ENCODE peak calls at places on chromosome 19, in nine cellular contexts. H is HL-60, V is Panc1, S is GM12878, E is A549, R is K562, Y is HCT116, Q is SK-N-SH, F is HepG2. L is an unnamed sample.

GRCh38 chr19:12785431-12786011 is 5.8 kb upstream of the JUNB start:
- DNase-seq in H (peak; percentile 87), V (no peak), S (no peak), E (no peak), R (no peak), Y (no peak), Q (no peak), F (no peak), L (no peak)

GRCh38 chr19:860481-861098 is 1.1 kb downstream of the CFD start:
- DNase-seq in H (peak; percentile 70), V (no peak), S (no peak), E (peak; percentile 75), R (peak; percentile 91), Y (peak; percentile 73), Q (peak; percentile 83), F (peak; percentile 53), L (peak; percentile 69)

GRCh38 chr19:30664358-30665058 is 292.3 kb downstream of the ZNF536 start:
- DNase-seq in H (no peak), V (no peak), S (no peak), E (no peak), R (peak; percentile 17), Y (no peak), Q (peak; percentile 51), F (peak; percentile 84), L (peak; percentile 83)

GRCh38 chr19:32166238-32166637 is 179.2 kb upstream of the ZNF507 start:
- DNase-seq in H (no peak), V (no peak), S (no peak), E (no peak), R (no peak), Y (no peak), Q (no peak), F (no peak), L (no peak)

GRCh38 chr19:19105365-19106060 is 32.8 kb downstream of the TMEM161A start:
- DNase-seq in H (no peak), V (no peak), S (peak; percentile 13), E (peak; percentile 48), R (peak; percentile 95), Y (peak; percentile 53), Q (peak; percentile 56), F (peak; percentile 48), L (peak; percentile 96)

GRCh38 chr19:13576726-13577125 is 70.4 kb upstream of the CACNA1A start:
- DNase-seq in H (no peak), V (no peak), S (no peak), E (no peak), R (no peak), Y (no peak), Q (no peak), F (no peak), L (no peak)

GRCh38 chr19:44684892-44685847 is 13.8 kb upstream of the CEACAM16 start:
- DNase-seq in H (peak; percentile 18), V (no peak), S (no peak), E (peak; percentile 95), R (peak; percentile 24), Y (peak; percentile 95), Q (no peak), F (peak; percentile 37), L (peak; percentile 60)

GRCh38 chr19:33064117-33064777 is 441 bp downstream of the RHPN2 start:
- DNase-seq in H (no peak), V (no peak), S (no peak), E (no peak), R (peak; percentile 77), Y (no peak), Q (peak; percentile 84), F (no peak), L (peak; percentile 79)

GRCh38 chr19:36183455-36183741 is 31.1 kb downstream of the ZNF565 start:
- DNase-seq in H (no peak), V (no peak), S (no peak), E (no peak), R (no peak), Y (no peak), Q (no peak), F (no peak), L (no peak)

GRCh38 chr19:9836021-9836420 is 903 bp downstream of the PIN1 start:
- DNase-seq in H (peak; percentile 21), V (no peak), S (no peak), E (no peak), R (peak; percentile 8), Y (no peak), Q (peak; percentile 41), F (no peak), L (no peak)

GRCh38 chr19:46775642-46776258 is 12.6 kb downstream of the SLC1A5 start:
- DNase-seq in H (no peak), V (no peak), S (no peak), E (no peak), R (no peak), Y (no peak), Q (no peak), F (no peak), L (no peak)
- TF ChIP-seq REST in H (no peak), V (no peak), S (no peak), E (no peak), R (no peak), Y (no peak), Q (no peak), F (no peak), L (no peak)

GRCh38 chr19:15240539-15240938 is 8.3 kb upstream of the EPHX3 start:
- DNase-seq in H (no peak), V (no peak), S (no peak), E (no peak), R (no peak), Y (no peak), Q (no peak), F (no peak), L (no peak)

GRCh38 chr19:15238639-15239155 is 6.4 kb upstream of the EPHX3 start:
- DNase-seq in H (no peak), V (no peak), S (no peak), E (no peak), R (no peak), Y (no peak), Q (no peak), F (no peak), L (peak; percentile 57)

GRCh38 chr19:15239337-15239949 is 7.2 kb upstream of the EPHX3 start:
- DNase-seq in H (no peak), V (no peak), S (no peak), E (no peak), R (no peak), Y (no peak), Q (no peak), F (no peak), L (no peak)

GRCh38 chr19:15243236-15243957 is 11.1 kb upstream of the EPHX3 start:
- DNase-seq in H (no peak), V (no peak), S (no peak), E (no peak), R (no peak), Y (no peak), Q (no peak), F (no peak), L (no peak)

DNA sequence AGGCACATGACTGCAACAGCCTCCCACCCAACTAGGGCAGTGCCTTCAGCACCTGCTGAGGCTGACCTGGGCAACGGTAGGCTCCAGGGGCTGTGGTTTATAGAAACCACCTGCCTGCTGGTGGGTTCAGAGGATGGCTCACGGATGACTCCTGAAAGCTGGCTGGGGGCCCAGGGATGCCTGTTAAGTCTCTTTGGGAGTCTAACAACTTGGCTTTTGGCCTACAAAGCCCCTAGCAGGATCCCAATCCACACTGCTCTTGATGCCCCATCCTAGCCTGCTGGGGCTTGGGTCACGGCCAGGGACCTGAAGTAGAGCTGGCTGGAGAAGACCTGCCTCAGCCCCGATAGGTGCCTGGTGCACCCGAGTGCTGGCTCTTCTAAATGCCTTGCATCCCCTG is 9.0 kb upstream of the EPHX3 start:
- DNase-seq in H (no peak), V (no peak), S (no peak), E (no peak), R (no peak), Y (no peak), Q (no peak), F (no peak), L (no peak)
- TF ChIP-seq REST in H (no peak), V (no peak), S (no peak), E (no peak), R (no peak), Y (no peak), Q (no peak), F (no peak), L (no peak)

GRCh38 chr19:21127898-21128297 is 13.9 kb upstream of the ZNF431 start:
- DNase-seq in H (no peak), V (no peak), S (no peak), E (no peak), R (no peak), Y (no peak), Q (no peak), F (peak; percentile 12), L (no peak)
- TF ChIP-seq REST in H (no peak), V (no peak), S (no peak), E (no peak), R (no peak), Y (no peak), Q (no peak), F (no peak), L (no peak)

GRCh38 chr19:48837081-48837524 is 812 bp upstream of the HSD17B14 start:
- DNase-seq in H (peak; percentile 12), V (no peak), S (peak; percentile 67), E (peak; percentile 99), R (no peak), Y (peak; percentile 51), Q (peak; percentile 95), F (no peak), L (peak; percentile 99)

GRCh38 chr19:48833977-48834376 is 2.3 kb downstream of the HSD17B14 start:
- DNase-seq in H (no peak), V (no peak), S (no peak), E (no peak), R (no peak), Y (no peak), Q (no peak), F (no peak), L (peak; percentile 54)

GRCh38 chr19:48837586-48838191 is 1.4 kb upstream of the HSD17B14 start:
- DNase-seq in H (no peak), V (no peak), S (no peak), E (no peak), R (no peak), Y (no peak), Q (no peak), F (no peak), L (peak; percentile 59)

GRCh38 chr19:48835734-48836088 is 580 bp downstream of the HSD17B14 start:
- DNase-seq in H (peak; percentile 93), V (peak; percentile 78), S (peak; percentile 82), E (peak; percentile 94), R (peak; percentile 89), Y (peak; percentile 76), Q (peak; percentile 87), F (peak; percentile 82), L (peak; percentile 98)

DNA sequence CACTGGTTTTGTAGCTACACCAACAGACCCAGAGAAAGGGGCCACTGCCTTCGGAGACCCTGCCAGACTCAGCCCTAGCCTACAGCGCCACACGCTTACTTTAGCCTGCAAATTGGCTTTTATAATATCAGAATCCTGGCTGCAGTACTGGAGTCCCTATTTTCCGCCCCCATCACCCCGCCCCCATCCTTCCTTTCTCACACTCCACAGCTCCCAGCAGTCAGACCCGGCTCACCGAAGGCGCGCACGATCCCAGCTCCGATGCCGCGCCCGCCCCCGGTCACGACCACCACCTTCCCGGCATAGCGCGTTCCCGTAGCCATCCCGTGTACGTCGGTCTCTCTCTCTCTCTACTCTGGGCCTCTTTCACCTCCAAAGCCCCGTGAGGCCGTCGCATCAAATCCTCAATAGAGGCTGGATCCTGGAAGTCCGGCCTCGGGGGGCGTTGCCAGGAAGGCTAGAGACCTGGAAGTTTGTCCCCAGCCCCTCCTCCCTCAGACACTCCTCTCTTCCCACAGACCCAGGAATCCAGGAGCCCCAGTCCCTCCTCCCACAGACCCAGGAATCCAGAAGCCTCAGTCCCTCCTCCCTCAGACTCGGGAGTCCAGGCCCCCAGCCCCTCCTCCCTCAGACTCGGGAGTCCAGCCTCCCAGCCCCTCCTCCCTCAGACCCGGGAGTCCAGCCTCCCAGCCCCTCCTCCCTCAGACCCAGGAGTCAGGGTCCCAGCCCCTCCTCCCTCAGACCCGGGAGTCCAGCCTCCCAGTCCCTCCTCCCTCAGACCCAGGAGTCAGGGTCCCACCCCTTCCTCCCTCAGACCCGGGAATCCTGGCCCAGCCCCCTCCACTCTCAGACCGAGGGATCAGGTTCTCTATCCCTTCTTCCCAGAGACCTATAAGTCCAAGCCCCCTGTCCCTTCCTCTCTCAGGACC is at the start of gene HSD17B14:
- DNase-seq in H (no peak), V (no peak), S (no peak), E (no peak), R (peak; percentile 33), Y (no peak), Q (peak; percentile 67), F (no peak), L (peak; percentile 90)
- TF ChIP-seq REST in H (no peak), V (no peak), S (no peak), E (no peak), R (no peak), Y (no peak), Q (no peak), F (no peak), L (no peak)

L was measured in GM23338.